ENCODE peak calls at places on chromosomes 5 and 9, in six cellular contexts. G is IMR-90; Z is CD8-positive, alpha-beta T cell; J is GM13977; L is gastrocnemius medialis; K is ascending aorta. F is an unnamed sample.

GRCh38 chr5:119318256-119318914 is 37.4 kb upstream of the TNFAIP8 start:
- DNase-seq in Z (no peak), K (no peak), L (no peak), G (no peak), J (no peak), F (no peak)

GRCh38 chr5:16534280-16534679 is 68.7 kb upstream of the ZNF622 start:
- DNase-seq in L (no peak), G (no peak), Z (no peak), J (no peak), K (no peak), F (no peak)

GRCh38 chr5:115321309-115321708 is 24.9 kb upstream of the CCDC112 start:
- DNase-seq in G (peak; percentile 23), L (no peak), K (no peak), Z (no peak), J (no peak), F (peak; percentile 22)

GRCh38 chr5:66830636-66831035 is 234.4 kb downstream of the MAST4 start:
- DNase-seq in G (no peak), Z (no peak), K (no peak), J (no peak), L (no peak), F (peak; percentile 24)

GRCh38 chr5:64347308-64347707 is 158.5 kb upstream of the RGS7BP start:
- DNase-seq in K (no peak), L (no peak), Z (no peak), J (no peak), G (no peak), F (peak; percentile 13)

GRCh38 chr5:176910161-176910560 is 11.0 kb upstream of the HK3 start:
- DNase-seq in J (no peak), Z (no peak), L (no peak), G (no peak), K (no peak), F (no peak)

GRCh38 chr5:44614845-44615244 is 193.9 kb upstream of the MRPS30 start:
- DNase-seq in L (no peak), K (no peak), J (no peak), Z (no peak), G (no peak), F (no peak)

GRCh38 chr9:86239053-86239770 is 20.2 kb downstream of the C9orf153 start:
- DNase-seq in Z (no peak), K (no peak), J (no peak), G (no peak), L (no peak), F (no peak)

GRCh38 chr5:55418994-55419991 is 111.5 kb downstream of the MTREX start:
- DNase-seq in J (no peak), Z (no peak), G (peak; percentile 60), L (no peak), K (no peak), F (no peak)

GRCh38 chr5:65623482-65623881 is 651 bp downstream of the TRIM23 start:
- DNase-seq in Z (no peak), L (no peak), G (no peak), J (no peak), K (no peak), F (no peak)

GRCh38 chr9:36847781-36848673 is 186.0 kb downstream of the PAX5 start:
- DNase-seq in L (no peak), J (no peak), G (no peak), K (no peak), Z (no peak), F (no peak)

GRCh38 chr9:101028346-101029299 is at the start of gene PLPPR1:
- DNase-seq in J (no peak), L (no peak), G (peak; percentile 3), K (no peak), Z (no peak), F (no peak)

GRCh38 chr5:65923339-65923738 is 3.0 kb upstream of the ERBIN start:
- DNase-seq in G (no peak), L (no peak), K (no peak), J (no peak), Z (no peak), F (no peak)

GRCh38 chr9:75780185-75780584 is 110.3 kb upstream of the PCSK5 start:
- DNase-seq in Z (no peak), L (no peak), K (no peak), J (no peak), G (no peak), F (no peak)

GRCh38 chr5:37876926-37877325 is 37.1 kb upstream of the GDNF start:
- DNase-seq in L (no peak), Z (no peak), K (no peak), G (no peak), J (no peak), F (no peak)

GRCh38 chr5:78821519-78821918 is 163.6 kb downstream of the ARSB start:
- DNase-seq in Z (no peak), K (no peak), L (no peak), G (no peak), J (no peak), F (no peak)

GRCh38 chr5:177100714-177101121 is 14.0 kb downstream of the FGFR4 start:
- DNase-seq in K (no peak), J (no peak), Z (no peak), L (no peak), G (peak; percentile 48), F (no peak)

DNA sequence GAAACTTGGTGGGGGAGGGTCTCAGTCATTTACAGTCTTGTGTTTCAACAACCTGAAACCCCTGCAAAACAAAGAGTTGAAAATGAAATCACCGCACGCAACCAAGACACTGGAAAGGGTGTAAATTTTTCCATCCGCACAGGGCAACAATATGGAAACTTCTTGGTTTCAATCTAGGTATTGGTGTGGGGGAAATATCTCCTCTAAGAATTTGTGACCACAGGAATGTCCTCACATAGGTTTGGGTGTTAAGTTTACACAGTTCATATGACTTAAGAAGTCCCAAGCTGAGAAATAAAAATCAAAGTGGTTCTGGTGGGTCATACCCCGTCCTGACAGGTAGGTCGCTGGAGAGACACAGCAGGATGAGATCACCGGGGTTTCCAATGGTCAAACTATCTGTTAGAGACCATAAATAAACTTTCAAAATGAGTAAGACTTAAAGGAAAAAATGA is 51.9 kb upstream of the PIP5K1B start:
- DNase-seq in G (no peak), J (peak; percentile 46), L (no peak), Z (no peak), K (no peak), F (no peak)
- TF ChIP-seq CTCF in G (no peak), J (no peak), L (no peak), Z (no peak), K (no peak), F (no peak)

GRCh38 chr5:170857066-170857465 is 4.8 kb upstream of the RANBP17 start:
- DNase-seq in G (no peak), K (no peak), J (no peak), Z (no peak), L (no peak), F (no peak)

GRCh38 chr5:170860415-170860814 is 1.4 kb upstream of the RANBP17 start:
- DNase-seq in J (no peak), L (no peak), G (no peak), Z (no peak), K (no peak), F (no peak)

GRCh38 chr5:170849374-170849773 is 12.4 kb upstream of the RANBP17 start:
- DNase-seq in G (no peak), Z (no peak), K (no peak), J (no peak), L (no peak), F (no peak)

GRCh38 chr5:170854550-170854949 is 7.3 kb upstream of the RANBP17 start:
- DNase-seq in K (no peak), Z (no peak), G (peak; percentile 15), J (no peak), L (no peak), F (no peak)
- TF ChIP-seq CTCF in K (no peak), Z (no peak), G (no peak), J (no peak), L (no peak), F (no peak)

GRCh38 chr5:141084487-141084989 is 9.9 kb upstream of the PCDHB2 start:
- DNase-seq in J (no peak), L (no peak), Z (no peak), G (peak; percentile 9), K (no peak), F (peak; percentile 49)
- TF ChIP-seq CTCF in J (peak; percentile 6), L (no peak), Z (peak; percentile 46), G (peak; percentile 31), K (peak; percentile 50), F (peak; percentile 59)

DNA sequence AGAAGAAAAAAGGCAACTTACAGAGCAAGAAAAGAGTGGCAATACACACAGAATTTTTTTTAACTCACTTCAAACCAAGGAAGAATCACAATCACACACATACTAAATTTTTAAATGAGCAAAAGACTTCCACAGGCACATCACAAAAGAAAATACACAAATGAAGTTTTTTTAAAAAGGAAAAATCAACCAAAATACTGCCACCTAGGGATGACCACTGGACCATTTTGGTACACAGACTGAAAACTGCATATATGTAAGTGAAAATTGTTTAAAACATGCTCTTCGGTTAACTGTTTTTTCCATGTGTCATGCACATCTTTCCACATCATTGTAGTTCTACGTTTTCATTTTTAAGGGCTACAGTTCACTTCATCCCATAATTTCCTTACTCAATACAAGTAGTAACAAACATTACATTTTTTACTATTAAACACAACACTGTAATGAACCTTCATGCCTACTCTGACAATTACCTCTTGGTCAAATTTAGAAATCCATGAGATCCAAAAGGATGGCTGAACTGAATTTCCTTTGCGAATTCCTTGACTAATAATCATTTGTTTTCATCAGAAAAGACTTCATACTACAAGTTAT is 79.0 kb downstream of the FBXW11 start:
- DNase-seq in J (no peak), G (peak; percentile 22), Z (no peak), K (no peak), L (no peak), F (no peak)
- TF ChIP-seq CTCF in J (peak; percentile 29), G (peak; percentile 52), Z (peak; percentile 15), K (no peak), L (no peak), F (peak; percentile 44)

DNA sequence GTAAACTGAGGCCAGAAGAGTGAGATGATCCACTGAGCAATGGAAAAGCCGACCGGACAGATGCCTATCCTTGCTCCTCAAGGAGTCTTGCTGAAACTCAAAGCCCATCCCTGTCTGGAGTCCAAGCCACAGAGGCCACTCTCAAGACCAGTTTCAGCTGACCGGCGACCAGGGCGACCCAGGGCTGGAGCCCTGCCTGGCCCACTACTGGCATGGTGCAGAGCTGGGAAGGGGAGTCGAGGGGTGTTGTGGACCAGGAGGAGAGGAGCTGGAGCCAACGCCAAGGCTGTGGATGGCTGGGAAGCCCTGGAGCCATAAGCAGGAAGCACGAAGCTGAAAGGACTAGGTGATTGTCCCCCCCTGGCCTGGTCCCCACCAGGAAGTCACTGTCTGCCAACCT is 22.1 kb downstream of the FAM163B start:
- DNase-seq in G (no peak), L (no peak), Z (no peak), K (no peak), J (no peak), F (no peak)
- TF ChIP-seq CTCF in G (no peak), L (no peak), Z (no peak), K (no peak), J (no peak), F (no peak)

DNA sequence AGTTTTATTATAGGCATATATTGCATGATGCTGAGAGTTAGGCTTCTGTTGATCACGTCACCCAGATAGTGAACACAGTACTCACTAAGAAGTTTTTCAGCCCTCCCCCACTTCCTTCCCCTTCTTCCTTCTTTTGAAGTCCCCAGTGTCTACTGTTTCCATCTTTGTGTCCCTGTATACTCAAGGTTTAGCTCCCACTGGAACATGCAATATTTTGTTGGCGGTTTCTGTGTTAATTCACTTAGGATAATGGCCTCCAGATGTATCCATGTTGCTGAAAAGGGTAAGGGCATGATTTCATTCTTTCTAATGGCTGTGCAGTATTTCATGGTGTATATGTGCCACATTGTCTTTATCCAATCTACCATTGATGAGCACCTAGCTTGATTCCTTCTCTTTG is 764.3 kb downstream of the MTRR start:
- DNase-seq in Z (no peak), J (no peak), G (no peak), L (no peak), K (no peak), F (no peak)
- TF ChIP-seq CTCF in Z (no peak), J (no peak), G (no peak), L (no peak), K (no peak), F (no peak)

GRCh38 chr9:133048595-133048994 is 13.2 kb upstream of the CEL start:
- DNase-seq in K (no peak), G (peak; percentile 11), J (peak; percentile 71), L (no peak), Z (no peak), F (no peak)
- TF ChIP-seq CTCF in K (peak; percentile 6), G (peak; percentile 37), J (peak; percentile 55), L (no peak), Z (no peak), F (peak; percentile 36)

F was measured in MCF 10A.